ENCODE peak calls at places on chromosomes 6 and 20, in eight cellular contexts. O is brain microvascular endothelial cell, B is endothelial cell, Q is GM06990, S is ascending aorta, W is bronchial epithelial cell, L is NB4, G is neural progenitor cell. H is an unnamed sample.
A peak's percentile ranks its signal among the peaks of the same experiment; 100 is the strongest.

GRCh38 chr6:101195581-101195980 is 197.9 kb upstream of the GRIK2 start:
- DNase-seq in O (peak; percentile 32), B (no peak), Q (no peak), S (no peak), W (no peak), L (no peak), G (no peak), H (no peak)

GRCh38 chr6:45832063-45832462 is 183.6 kb downstream of the CLIC5 start:
- DNase-seq in O (no peak), B (no peak), Q (no peak), S (no peak), W (no peak), L (no peak), G (no peak), H (no peak)

GRCh38 chr6:40244684-40245083 is 310.4 kb upstream of the MOCS1 start:
- DNase-seq in O (no peak), B (no peak), Q (no peak), S (no peak), W (peak; percentile 33), L (no peak), G (no peak), H (no peak)

GRCh38 chr6:108446629-108447150 is 114.0 kb upstream of the FOXO3 start:
- DNase-seq in O (no peak), B (no peak), Q (no peak), S (no peak), W (no peak), L (no peak), G (peak; percentile 35), H (no peak)

GRCh38 chr6:13362432-13362831 is 34.1 kb upstream of the TBC1D7 start:
- DNase-seq in O (no peak), B (no peak), Q (no peak), S (no peak), W (no peak), L (no peak), G (no peak), H (no peak)

GRCh38 chr6:143614270-143614669 is 63.5 kb upstream of the PHACTR2 start:
- DNase-seq in O (no peak), B (no peak), Q (no peak), S (no peak), W (no peak), L (no peak), G (no peak), H (no peak)

GRCh38 chr6:140269766-140270165 is 895.3 kb upstream of the CITED2 start:
- DNase-seq in O (no peak), B (no peak), Q (no peak), S (no peak), W (peak; percentile 85), L (no peak), G (no peak), H (no peak)

GRCh38 chr6:111721677-111722219 is 116.1 kb upstream of the TRAF3IP2 start:
- DNase-seq in O (peak; percentile 50), B (peak; percentile 34), Q (no peak), S (peak; percentile 64), W (peak; percentile 26), L (peak; percentile 62), G (peak; percentile 42), H (peak; percentile 32)

GRCh38 chr20:52971498-52972189 is 514 bp upstream of the TSHZ2 start:
- DNase-seq in O (no peak), B (no peak), Q (no peak), S (no peak), W (no peak), L (no peak), G (no peak), H (no peak)

GRCh38 chr6:484086-484728 is 92.7 kb downstream of the IRF4 start:
- DNase-seq in O (no peak), B (no peak), Q (no peak), S (no peak), W (peak; percentile 55), L (no peak), G (no peak), H (peak; percentile 53)

GRCh38 chr20:56630086-56630493 is 984 bp downstream of the TFAP2C start:
- DNase-seq in O (peak; percentile 47), B (peak; percentile 87), Q (peak; percentile 51), S (no peak), W (peak; percentile 83), L (peak; percentile 91), G (peak; percentile 95), H (peak; percentile 74)
- TF ChIP-seq CTCF in O (peak; percentile 68), B (peak; percentile 94), Q (no peak), S (no peak), W (peak; percentile 85), L (peak; percentile 85), G (peak; percentile 88), H (no peak)

GRCh38 chr20:63498950-63499332 is at the start of gene EEF1A2:
- DNase-seq in O (no peak), B (no peak), Q (no peak), S (no peak), W (no peak), L (no peak), G (peak; percentile 70), H (peak; percentile 79)
- TF ChIP-seq CTCF in O (no peak), B (no peak), Q (no peak), S (no peak), W (no peak), L (no peak), G (peak; percentile 29), H (peak; percentile 23)

GRCh38 chr20:4216866-4217265 is 201.5 kb upstream of the RNF24 start:
- DNase-seq in O (no peak), B (no peak), Q (no peak), S (no peak), W (no peak), L (no peak), G (no peak), H (no peak)
- TF ChIP-seq CTCF in O (no peak), B (no peak), Q (no peak), S (no peak), W (no peak), L (no peak), G (no peak), H (no peak)

GRCh38 chr6:35972471-35972985 is 51.6 kb upstream of the SRPK1 start:
- DNase-seq in O (no peak), B (peak; percentile 34), Q (no peak), S (no peak), W (no peak), L (no peak), G (peak; percentile 71), H (no peak)
- TF ChIP-seq CTCF in O (peak; percentile 29), B (no peak), Q (no peak), S (no peak), W (no peak), L (no peak), G (peak; percentile 45), H (no peak)

DNA sequence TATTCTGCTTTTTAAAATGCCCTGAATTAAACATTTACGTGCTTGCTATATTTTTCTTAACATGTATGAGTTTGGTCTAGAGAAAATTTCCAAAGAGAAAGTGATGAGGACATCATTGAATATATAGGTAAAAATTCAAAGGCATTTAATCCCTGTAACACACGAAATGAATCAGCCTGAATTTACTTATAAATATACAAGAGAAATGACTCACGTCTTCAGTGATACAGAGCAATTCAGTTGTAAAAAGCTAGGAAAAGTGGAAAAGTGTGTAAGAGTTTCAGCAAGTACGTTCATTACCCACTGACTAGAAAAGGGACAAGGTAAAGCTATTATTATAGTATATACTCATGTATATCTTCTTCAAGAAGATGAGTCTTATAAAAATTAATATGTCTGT is 124.8 kb downstream of the HIVEP1 start:
- DNase-seq in O (no peak), B (no peak), Q (no peak), S (no peak), W (peak; percentile 63), L (no peak), G (no peak), H (no peak)
- TF ChIP-seq CTCF in O (no peak), B (no peak), Q (no peak), S (no peak), W (no peak), L (no peak), G (no peak), H (no peak)

GRCh38 chr6:106512048-106512957 is 117.0 kb downstream of the RTN4IP1 start:
- DNase-seq in O (no peak), B (peak; percentile 52), Q (peak; percentile 87), S (peak; percentile 75), W (peak; percentile 53), L (peak; percentile 83), G (peak; percentile 73), H (peak; percentile 82)
- TF ChIP-seq CTCF in O (peak; percentile 50), B (peak; percentile 15), Q (peak; percentile 64), S (no peak), W (no peak), L (peak; percentile 25), G (peak; percentile 27), H (peak; percentile 67)

GRCh38 chr20:56629464-56630085 is 469 bp downstream of the TFAP2C start:
- DNase-seq in O (no peak), B (peak; percentile 25), Q (peak; percentile 9), S (no peak), W (no peak), L (no peak), G (peak; percentile 57), H (peak; percentile 44)

GRCh38 chr20:56631318-56631989 is 2.3 kb downstream of the TFAP2C start:
- DNase-seq in O (no peak), B (peak; percentile 22), Q (no peak), S (no peak), W (no peak), L (no peak), G (peak; percentile 66), H (no peak)

GRCh38 chr20:56634307-56634706 is 5.2 kb downstream of the TFAP2C start:
- DNase-seq in O (no peak), B (no peak), Q (no peak), S (no peak), W (no peak), L (no peak), G (no peak), H (no peak)

GRCh38 chr20:56630506-56631317 is 1.6 kb downstream of the TFAP2C start:
- DNase-seq in O (no peak), B (peak; percentile 44), Q (peak; percentile 13), S (no peak), W (no peak), L (no peak), G (peak; percentile 76), H (peak; percentile 39)

DNA sequence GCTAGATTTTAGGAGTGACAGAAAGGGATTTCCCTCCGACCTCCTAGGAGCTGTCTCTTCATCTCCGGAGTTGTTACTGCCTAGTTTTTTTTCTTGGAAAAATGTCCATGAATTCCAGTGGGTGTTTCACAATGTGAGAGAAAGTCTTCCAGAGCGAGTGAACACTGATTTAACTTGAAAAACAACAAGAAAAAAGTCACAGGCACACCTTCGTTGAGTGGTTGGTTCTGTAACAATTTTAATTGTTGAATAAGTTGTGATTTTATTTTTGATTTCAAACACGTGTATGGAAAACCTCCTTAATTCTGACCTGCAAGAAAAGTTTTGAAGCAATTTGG is 2.9 kb downstream of the TFAP2C start:
- DNase-seq in O (no peak), B (no peak), Q (no peak), S (no peak), W (no peak), L (no peak), G (no peak), H (no peak)
- TF ChIP-seq CTCF in O (no peak), B (no peak), Q (no peak), S (no peak), W (no peak), L (no peak), G (no peak), H (no peak)